ENCODE peak calls at places on chromosomes 3 and 15, in four cellular contexts. X is activated CD8-positive, alpha-beta memory T cell treated with anti-CD3 and anti-CD28 coated beads for 48 hours; L is AG09319; Z is stimulated activated CD4-positive, alpha-beta T cell treated with anti-CD3 and anti-CD28 coated beads, Interleukin-1b, Interleukin-23, amount 100 ng/mL, for 24 hours. T is an unnamed sample.

GRCh38 chr3:7205535-7206331 is 344.8 kb downstream of the GRM7 start:
- DNase-seq in X (no peak), L (no peak), Z (no peak), T (no peak)

GRCh38 chr3:13192471-13193213 is 119.4 kb upstream of the IQSEC1 start:
- DNase-seq in X (no peak), L (no peak), Z (no peak), T (no peak)

GRCh38 chr15:49331951-49332350 is 91.1 kb upstream of the FGF7 start:
- DNase-seq in X (no peak), L (no peak), Z (no peak), T (no peak)

GRCh38 chr15:57323806-57324589 is 52.3 kb upstream of the CGNL1 start:
- DNase-seq in X (no peak), L (no peak), Z (no peak), T (no peak)

GRCh38 chr15:68781209-68781608 is 39.5 kb downstream of the ANP32A start:
- DNase-seq in X (no peak), L (no peak), Z (no peak), T (no peak)

GRCh38 chr3:74465652-74466415 is 148.6 kb downstream of the CNTN3 start:
- DNase-seq in X (no peak), L (no peak), Z (no peak), T (no peak)

GRCh38 chr15:60442763-60443162 is 36.2 kb downstream of the ICE2 start:
- DNase-seq in X (no peak), L (no peak), Z (no peak), T (no peak)

GRCh38 chr3:175818811-175819464 is 959.8 kb downstream of the NAALADL2 start:
- DNase-seq in X (no peak), L (no peak), Z (no peak), T (no peak)

GRCh38 chr3:63967675-63968611 is 55.4 kb downstream of the PSMD6 start:
- DNase-seq in X (no peak), L (no peak), Z (no peak), T (no peak)

T was measured in mesothelial cell of epicardium.